ENCODE peak calls at places on chromosome 19, in four cellular contexts. U, N, S and X are unnamed samples. For H3K27me3, the result is how much of the 10 kb centered on the place peaks cover.

GRCh38 chr19:43534811-43535761 is 2.1 kb downstream of the ZNF575 start:
- DNase-seq in U (no peak), N (peak), S (peak), X (peak)

GRCh38 chr19:2732157-2732725 is 7.6 kb downstream of the SLC39A3 start:
- DNase-seq in U (no peak), N (no peak), S (no peak), X (no peak)

GRCh38 chr19:39053276-39054090 is 21.1 kb upstream of the FBXO27 start:
- DNase-seq in U (no peak), N (no peak), S (no peak), X (no peak)

GRCh38 chr19:41876847-41877489 is at the start of gene CD79A:
- DNase-seq in U (no peak), N (no peak), S (no peak), X (no peak)

GRCh38 chr19:18300930-18301717 is 19.7 kb upstream of the JUND start:
- DNase-seq in U (no peak), N (no peak), S (peak), X (no peak)

GRCh38 chr19:55053735-55054134 is 9.2 kb downstream of the RDH13 start:
- DNase-seq in U (no peak), N (no peak), S (no peak), X (no peak)

GRCh38 chr19:27966390-27966816 is 1246.5 kb downstream of the UQCRFS1 start:
- DNase-seq in U (no peak), N (peak), S (no peak), X (no peak)

GRCh38 chr19:38034153-38034835 is 127.3 kb downstream of the SIPA1L3 start:
- DNase-seq in U (no peak), N (no peak), S (no peak), X (no peak)

GRCh38 chr19:17070912-17071311 is 4.3 kb downstream of the HAUS8 start:
- DNase-seq in U (no peak), N (no peak), S (no peak), X (no peak)

GRCh38 chr19:47296036-47296435 is 13.6 kb upstream of the C5AR1 start:
- DNase-seq in U (peak), N (peak), S (peak), X (peak)

GRCh38 chr19:8196271-8196908 is 12.8 kb upstream of the CERS4 start:
- DNase-seq in U (no peak), N (no peak), S (no peak), X (no peak)

GRCh38 chr19:5340637-5341447 is at the start of gene PTPRS:
- DNase-seq in U (peak), N (peak), S (peak), X (peak)

GRCh38 chr19:51339687-51340656 is 2.0 kb downstream of the VSIG10L start:
- DNase-seq in U (peak), N (peak), S (peak), X (peak)

GRCh38 chr19:40603071-40603718 is 2.0 kb downstream of the LTBP4 start:
- DNase-seq in U (no peak), N (no peak), S (no peak), X (no peak)

GRCh38 chr19:53659292-53659691 is 27.5 kb downstream of the DPRX start:
- DNase-seq in U (no peak), N (peak), S (peak), X (peak)

GRCh38 chr19:30873691-30874090 is 475.5 kb downstream of the TSHZ3 start:
- DNase-seq in U (no peak), N (no peak), S (no peak), X (no peak)

GRCh38 chr19:5547881-5548280 is 19.9 kb downstream of the TINCR start:
- DNase-seq in U (no peak), N (peak), S (peak), X (no peak)

GRCh38 chr19:40216013-40216776 is 2.0 kb downstream of the TTC9B start:
- DNase-seq in U (no peak), N (no peak), S (no peak), X (no peak)

GRCh38 chr19:12866416-12867119 is 14.7 kb downstream of the DNASE2 start:
- DNase-seq in U (no peak), N (no peak), S (peak), X (peak)

GRCh38 chr19:4518345-4519171 is at the start of gene PLIN4:
- DNase-seq in U (no peak), N (no peak), S (no peak), X (peak)

GRCh38 chr19:32456406-32456805 is 50.8 kb downstream of the DPY19L3 start:
- DNase-seq in U (no peak), N (no peak), S (no peak), X (no peak)
- TF ChIP-seq JUND in U (no peak), N (no peak), S (no peak), X (no peak)

GRCh38 chr19:1510807-1511206 is 2.0 kb downstream of the ADAMTSL5 start:
- DNase-seq in U (no peak), N (no peak), S (no peak), X (no peak)

GRCh38 chr19:1509589-1510441 is 3.0 kb downstream of the ADAMTSL5 start:
- DNase-seq in U (no peak), N (no peak), S (no peak), X (no peak)

GRCh38 chr19:1511318-1511988 is 1.4 kb downstream of the ADAMTSL5 start:
- DNase-seq in U (no peak), N (peak), S (no peak), X (no peak)

GRCh38 chr19:1511989-1512338 is 855 bp downstream of the ADAMTSL5 start:
- DNase-seq in U (no peak), N (no peak), S (no peak), X (no peak)

DNA sequence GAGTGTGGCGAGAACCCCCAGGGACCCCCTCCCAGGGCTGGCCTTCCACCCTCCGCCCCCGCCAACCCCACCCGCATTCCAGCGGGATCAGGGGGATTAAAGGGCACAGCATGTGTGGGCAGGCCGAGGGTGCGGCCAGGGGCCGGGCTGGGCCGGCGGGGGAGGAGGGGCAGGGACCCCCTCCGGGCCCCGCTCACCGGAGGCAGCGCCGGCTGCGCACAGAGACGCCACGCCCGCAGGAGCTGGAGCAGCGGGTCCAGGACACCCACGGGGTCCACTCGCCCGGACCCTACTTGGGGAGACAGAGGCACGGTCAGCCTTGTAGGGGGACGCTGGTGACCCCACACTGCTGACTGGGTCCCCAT is 2.4 kb downstream of the ADAMTSL5 start:
- DNase-seq in U (no peak), N (no peak), S (no peak), X (no peak)
- H3K27me3 ChIP-seq in U (under half), N (under half), S (under half), X (under half)

GRCh38 chr19:15300533-15301194 is 31.7 kb downstream of the BRD4 start:
- DNase-seq in U (no peak), N (no peak), S (no peak), X (no peak)

GRCh38 chr19:15298847-15299567 is 33.3 kb downstream of the BRD4 start:
- DNase-seq in U (no peak), N (no peak), S (no peak), X (no peak)

GRCh38 chr19:15297416-15298224 is 34.7 kb downstream of the BRD4 start:
- DNase-seq in U (peak), N (no peak), S (no peak), X (no peak)

GRCh38 chr19:15296841-15297415 is 35.4 kb downstream of the BRD4 start:
- DNase-seq in U (no peak), N (no peak), S (no peak), X (no peak)

DNA sequence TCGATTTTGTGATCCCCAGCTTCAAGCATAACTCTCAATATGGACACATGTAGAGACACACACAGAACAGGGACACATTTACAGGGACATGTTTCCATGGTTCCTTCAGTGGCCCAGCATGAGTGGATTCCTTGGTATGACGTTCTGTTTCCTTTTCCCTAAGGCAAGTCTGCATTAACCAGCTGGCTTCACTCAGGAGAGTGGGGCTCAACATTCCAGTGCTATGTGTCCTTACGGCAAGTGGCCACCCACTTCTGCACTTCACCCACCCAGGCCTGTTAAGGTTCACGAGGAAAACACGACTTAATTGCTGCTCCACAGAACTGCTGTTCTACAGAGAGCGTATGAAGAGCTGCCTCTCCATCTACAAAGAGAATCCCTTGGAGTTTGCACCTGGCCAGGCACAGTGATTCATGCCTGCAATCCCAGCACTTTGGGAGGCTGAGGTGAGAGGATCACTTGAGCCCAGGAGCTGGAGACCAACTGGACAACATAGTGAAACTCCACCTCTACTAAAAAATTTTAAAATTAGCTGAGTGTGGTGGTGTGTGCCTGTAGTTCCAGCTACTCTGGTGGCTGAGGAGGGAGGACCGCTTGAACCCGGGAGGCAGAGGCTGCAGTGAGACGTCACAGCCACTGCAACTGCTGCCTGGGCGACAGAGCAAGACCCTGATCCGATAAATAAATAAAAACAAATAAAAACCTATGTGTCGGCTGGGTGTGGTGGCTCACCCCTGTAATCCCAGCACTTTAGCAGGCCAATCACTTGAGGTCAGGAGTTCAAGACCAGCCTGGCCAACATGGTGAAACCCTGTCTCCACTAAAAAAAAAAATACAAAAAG is 32.5 kb downstream of the BRD4 start:
- DNase-seq in U (no peak), N (no peak), S (no peak), X (no peak)
- TF ChIP-seq JUND in U (no peak), N (no peak), S (no peak), X (no peak)

DNA sequence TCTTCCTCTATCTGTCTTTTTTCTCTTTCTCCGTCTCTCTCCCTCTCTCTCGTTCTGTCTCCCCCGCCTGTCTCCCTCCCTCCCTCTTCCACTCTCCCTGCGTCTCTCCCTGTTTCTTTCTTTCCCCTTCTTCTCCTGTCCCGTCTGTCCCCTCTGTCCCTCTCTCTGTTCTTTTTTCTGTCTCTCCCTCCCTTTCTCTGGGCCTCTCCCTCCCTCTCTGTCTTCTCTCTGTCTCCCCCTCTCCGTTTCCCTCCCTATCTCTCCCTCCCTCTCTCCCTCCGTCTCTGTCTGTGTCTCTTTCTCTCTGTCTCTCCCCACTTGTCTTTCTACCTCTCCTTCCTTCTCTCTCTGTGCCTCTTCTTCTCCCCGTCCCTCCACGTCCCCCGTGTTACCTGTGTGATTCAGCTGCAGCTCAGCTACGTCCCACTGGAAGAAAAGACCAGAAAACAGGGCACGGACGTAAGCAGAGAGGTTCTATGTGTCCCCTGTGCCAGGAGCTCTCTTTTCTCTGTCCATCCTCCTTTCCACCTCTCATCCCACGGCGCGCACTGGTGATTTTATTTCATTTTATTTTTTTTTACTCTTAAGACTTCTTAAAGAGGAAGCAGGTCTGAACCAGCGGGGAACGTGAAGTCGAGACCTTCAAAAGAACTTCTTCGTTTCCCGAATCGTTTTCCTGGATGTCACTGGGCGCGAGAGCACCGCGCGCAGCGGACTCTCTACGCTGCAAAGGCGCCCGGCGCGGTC is 1.1 kb downstream of the CD70 start:
- DNase-seq in U (no peak), N (no peak), S (no peak), X (no peak)
- H3K27me3 ChIP-seq in U (under half), N (half or more), S (under half), X (half or more)

GRCh38 chr19:48371367-48371766 is 7.2 kb downstream of the SYNGR4 start:
- DNase-seq in U (no peak), N (no peak), S (no peak), X (no peak)
- TF ChIP-seq JUND in U (no peak), N (no peak), S (no peak), X (no peak)